ENCODE peak calls at places on chromosomes 1 and 21, in four cellular contexts. F, Z, L and T are unnamed samples.

GRCh38 chr1:151547119-151547899 is 7.2 kb downstream of the TUFT1 start:
- DNase-seq in Z (peak), F (peak), L (peak), T (peak)

GRCh38 chr1:67429528-67430357 is 459 bp downstream of the SERBP1 start:
- DNase-seq in Z (no peak), L (peak), F (peak), T (no peak)

GRCh38 chr1:198361373-198361772 is 179.1 kb downstream of the ATP6V1G3 start:
- DNase-seq in Z (no peak), L (no peak), F (no peak), T (no peak)

GRCh38 chr1:230735447-230735846 is 11.7 kb upstream of the CAPN9 start:
- DNase-seq in L (peak), F (peak), Z (no peak), T (no peak)

GRCh38 chr1:207405814-207406213 is 48.3 kb upstream of the CR2 start:
- DNase-seq in Z (no peak), F (no peak), L (no peak), T (no peak)

GRCh38 chr1:11046270-11046566 is 821 bp downstream of the MASP2 start:
- DNase-seq in Z (no peak), L (no peak), F (no peak), T (no peak)

GRCh38 chr1:3671371-3672180 is 19.3 kb downstream of the TP73 start:
- DNase-seq in Z (no peak), F (no peak), L (no peak), T (no peak)

GRCh38 chr1:103160281-103160680 is 52.0 kb upstream of the COL11A1 start:
- DNase-seq in L (no peak), Z (no peak), F (no peak), T (no peak)

GRCh38 chr1:2204384-2205190 is 10.0 kb upstream of the FAAP20 start:
- DNase-seq in F (peak), L (peak), Z (no peak), T (peak)

GRCh38 chr1:166489670-166490436 is 323.1 kb upstream of the FAM78B start:
- DNase-seq in F (peak), L (no peak), Z (no peak), T (peak)

GRCh38 chr1:77545970-77546369 is 136.5 kb downstream of the ZZZ3 start:
- DNase-seq in L (no peak), F (no peak), Z (no peak), T (no peak)

GRCh38 chr1:225919906-225920305 is 4.1 kb downstream of the PYCR2 start:
- DNase-seq in F (no peak), L (peak), Z (peak), T (peak)

GRCh38 chr1:50873458-50874187 is 86.4 kb downstream of the FAF1 start:
- DNase-seq in Z (peak), L (peak), F (peak), T (peak)

GRCh38 chr1:151309851-151310323 is 17.3 kb downstream of the PI4KB start:
- DNase-seq in Z (no peak), L (no peak), F (no peak), T (no peak)

GRCh38 chr1:9238550-9238949 is 4.0 kb downstream of the H6PD start:
- DNase-seq in L (no peak), F (peak), Z (no peak), T (no peak)

GRCh38 chr1:111436726-111437125 is 9.2 kb upstream of the OVGP1 start:
- DNase-seq in L (no peak), F (no peak), Z (peak), T (peak)

GRCh38 chr1:8078176-8078671 is 52.1 kb upstream of the ERRFI1 start:
- DNase-seq in L (no peak), F (no peak), Z (peak), T (peak)

GRCh38 chr1:156122519-156123355 is 8.2 kb downstream of the LMNA start:
- DNase-seq in L (peak), Z (no peak), F (peak), T (no peak)

GRCh38 chr1:105678334-105678733 is 1378.1 kb upstream of the PRMT6 start:
- DNase-seq in F (no peak), L (no peak), Z (no peak), T (no peak)

GRCh38 chr1:147890177-147890790 is 12.3 kb upstream of the GJA8 start:
- DNase-seq in L (peak), F (peak), Z (peak), T (peak)

GRCh38 chr1:172533511-172534116 is 664 bp downstream of the SUCO start:
- DNase-seq in Z (peak), L (peak), F (peak), T (peak)

GRCh38 chr1:23732363-23733224 is 10.7 kb upstream of the ELOA start:
- DNase-seq in F (no peak), Z (peak), L (no peak), T (peak)

GRCh38 chr1:53123462-53124129 is 18.8 kb downstream of the SLC1A7 start:
- DNase-seq in Z (no peak), L (no peak), F (no peak), T (no peak)

GRCh38 chr21:44868707-44869106 is 4.8 kb downstream of the PTTG1IP start:
- DNase-seq in Z (no peak), L (no peak), F (no peak), T (no peak)

GRCh38 chr1:12591267-12591938 is 26.6 kb downstream of the DHRS3 start:
- DNase-seq in Z (no peak), F (no peak), L (no peak), T (no peak)

GRCh38 chr1:201408176-201408814 is 9.2 kb upstream of the LAD1 start:
- DNase-seq in L (peak), Z (no peak), F (peak), T (peak)

GRCh38 chr1:48649880-48650279 is 126.8 kb downstream of the BEND5 start:
- DNase-seq in F (no peak), L (no peak), Z (no peak), T (no peak)

GRCh38 chr21:42364304-42364865 is 1.9 kb downstream of the TFF1 start:
- DNase-seq in F (no peak), Z (no peak), L (no peak), T (no peak)

GRCh38 chr1:243924588-243925349 is 74.7 kb upstream of the AKT3 start:
- DNase-seq in Z (no peak), L (no peak), F (no peak), T (no peak)

GRCh38 chr1:152457071-152457470 is 43.0 kb upstream of the CRNN start:
- DNase-seq in Z (no peak), L (no peak), F (no peak), T (no peak)

GRCh38 chr1:54287821-54288220 is 87.9 kb downstream of the MRPL37 start:
- DNase-seq in F (no peak), L (no peak), Z (no peak), T (no peak)

GRCh38 chr1:201360486-201360885 is 17.0 kb downstream of the TNNT2 start:
- DNase-seq in Z (no peak), L (no peak), F (no peak), T (no peak)

GRCh38 chr21:37436180-37436579 is 69.6 kb downstream of the DYRK1A start:
- DNase-seq in Z (no peak), L (no peak), F (no peak), T (no peak)

GRCh38 chr1:70675737-70676156 is 264.7 kb downstream of the CTH start:
- DNase-seq in Z (no peak), L (no peak), F (no peak), T (no peak)

GRCh38 chr1:39981957-39982356 is 27.0 kb downstream of the MFSD2A start:
- DNase-seq in F (peak), L (no peak), Z (peak), T (peak)

GRCh38 chr21:41897690-41898089 is 18.5 kb upstream of the PRDM15 start:
- DNase-seq in L (no peak), F (no peak), Z (no peak), T (no peak)

GRCh38 chr1:115595279-115596079 is 46.3 kb upstream of the VANGL1 start:
- DNase-seq in Z (peak), L (peak), F (peak), T (peak)

GRCh38 chr1:115592264-115592663 is 49.5 kb upstream of the VANGL1 start:
- DNase-seq in Z (no peak), F (no peak), L (no peak), T (no peak)

GRCh38 chr1:115593365-115594259 is 48.2 kb upstream of the VANGL1 start:
- DNase-seq in L (no peak), Z (no peak), F (no peak), T (no peak)

GRCh38 chr1:115596080-115596795 is 45.5 kb upstream of the VANGL1 start:
- DNase-seq in F (no peak), Z (peak), L (no peak), T (no peak)
- TF ChIP-seq CTCF in F (no peak), Z (no peak), L (no peak), T (peak)

GRCh38 chr1:17609529-17609928 is 70.0 kb downstream of the ARHGEF10L start:
- DNase-seq in L (no peak), Z (no peak), F (no peak), T (no peak)
- TF ChIP-seq CTCF in L (no peak), Z (no peak), F (no peak), T (no peak)

GRCh38 chr1:242245255-242245654 is 246.4 kb upstream of the MAP1LC3C start:
- DNase-seq in Z (no peak), F (no peak), L (no peak), T (no peak)
- TF ChIP-seq CTCF in Z (no peak), F (no peak), L (no peak), T (no peak)

DNA sequence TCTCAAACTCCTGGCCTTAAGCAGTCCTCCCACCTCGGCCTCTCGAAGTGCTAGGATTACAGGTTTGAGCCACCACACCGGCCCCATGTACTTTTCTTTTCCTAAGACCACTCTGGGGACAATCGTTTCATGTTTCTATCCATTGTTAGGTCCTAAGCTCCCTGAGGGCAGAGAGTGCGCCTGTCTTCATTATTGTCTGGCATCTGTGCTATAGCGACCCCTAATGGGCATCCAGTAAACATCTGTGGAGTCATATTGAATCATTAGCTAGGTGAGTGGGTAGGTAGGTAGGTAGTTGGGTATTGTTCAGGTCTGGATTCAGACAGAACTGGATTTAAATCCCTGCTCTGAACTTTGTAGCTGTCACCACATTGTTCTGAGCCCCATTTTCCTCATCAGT is 66.1 kb downstream of the TMEM53 start:
- DNase-seq in L (no peak), Z (no peak), F (no peak), T (no peak)
- TF ChIP-seq CTCF in L (no peak), Z (peak), F (no peak), T (no peak)